ENCODE peak calls at places on chromosomes 13 and 19, in eight cellular contexts. X, Z, G, Y, A, S, H and U are unnamed samples.
A peak's percentile ranks its signal among the peaks of the same experiment; 100 is the strongest.

GRCh38 chr13:24709186-24709913 is 29.1 kb downstream of the ATP12A start:
- DNase-seq in H (peak; percentile 41), S (no peak), Y (no peak), A (no peak), Z (no peak), X (no peak), G (peak; percentile 32), U (no peak)

GRCh38 chr19:55486043-55486970 is 1.3 kb downstream of the NAT14 start:
- DNase-seq in H (no peak), Y (no peak), X (peak; percentile 25), G (peak; percentile 65), S (no peak), A (no peak), Z (no peak), U (no peak)

GRCh38 chr19:50909240-50910070 is 1.7 kb downstream of the KLK4 start:
- DNase-seq in Z (no peak), A (peak; percentile 88), H (peak; percentile 47), S (peak; percentile 44), Y (no peak), G (no peak), X (peak; percentile 30), U (no peak)

GRCh38 chr19:55368701-55369563 is 1.3 kb downstream of the IL11 start:
- DNase-seq in G (no peak), H (no peak), Z (no peak), X (peak; percentile 63), Y (no peak), S (no peak), A (peak; percentile 74), U (no peak)

GRCh38 chr19:10074153-10074552 is 12.0 kb upstream of the SHFL start:
- DNase-seq in S (no peak), X (peak; percentile 23), Y (no peak), A (no peak), G (no peak), H (no peak), Z (no peak), U (no peak)

GRCh38 chr19:33273065-33273736 is 29.1 kb downstream of the CEBPA start:
- DNase-seq in X (no peak), S (no peak), Z (no peak), G (no peak), H (no peak), A (no peak), Y (no peak), U (no peak)

GRCh38 chr13:109900320-109900719 is 113.9 kb upstream of the IRS2 start:
- DNase-seq in Y (no peak), X (no peak), A (no peak), S (no peak), G (no peak), H (no peak), Z (no peak), U (no peak)

GRCh38 chr19:14507704-14508246 is 10.4 kb downstream of the DNAJB1 start:
- DNase-seq in H (no peak), S (no peak), G (no peak), X (peak; percentile 91), A (no peak), Y (no peak), Z (no peak), U (no peak)

GRCh38 chr19:30183807-30184490 is 188.2 kb upstream of the ZNF536 start:
- DNase-seq in G (no peak), Y (no peak), A (no peak), X (no peak), S (no peak), H (no peak), Z (no peak), U (no peak)

GRCh38 chr13:73754727-73755292 is 379.4 kb downstream of the KLF12 start:
- DNase-seq in S (no peak), A (no peak), Z (peak; percentile 79), Y (no peak), X (peak; percentile 62), G (no peak), H (no peak), U (peak; percentile 48)

GRCh38 chr19:18392417-18392816 is 5.0 kb downstream of the LRRC25 start:
- DNase-seq in S (no peak), X (no peak), Y (no peak), G (no peak), H (no peak), A (no peak), Z (no peak), U (no peak)

GRCh38 chr19:13022111-13022858 is 27.0 kb downstream of the NFIX start:
- DNase-seq in Z (no peak), S (no peak), X (no peak), H (no peak), Y (no peak), G (peak; percentile 88), A (no peak), U (no peak)

GRCh38 chr13:70087247-70087646 is 20.4 kb upstream of the ATXN8OS start:
- DNase-seq in Z (no peak), A (no peak), H (no peak), X (no peak), Y (no peak), S (no peak), G (no peak), U (no peak)

GRCh38 chr13:106161186-106161585 is 374.3 kb downstream of the EFNB2 start:
- DNase-seq in G (no peak), A (no peak), S (no peak), Y (no peak), H (no peak), X (no peak), Z (no peak), U (peak; percentile 50)

GRCh38 chr19:3801412-3802096 is 15.4 kb upstream of the MATK start:
- DNase-seq in G (no peak), Z (peak; percentile 73), Y (no peak), H (peak; percentile 43), S (no peak), A (peak; percentile 70), X (no peak), U (peak; percentile 48)

GRCh38 chr13:41916173-41916954 is 44.5 kb downstream of the VWA8 start:
- DNase-seq in X (peak; percentile 15), G (no peak), H (no peak), S (no peak), Z (no peak), A (no peak), Y (no peak), U (peak; percentile 26)

GRCh38 chr13:57630661-57631606 is 610 bp upstream of the PCDH17 start:
- DNase-seq in X (peak; percentile 72), Y (no peak), G (no peak), S (no peak), H (no peak), Z (peak; percentile 56), A (peak; percentile 37), U (peak; percentile 85)

GRCh38 chr13:37109080-37109678 is 3.7 kb upstream of the CSNK1A1L start:
- DNase-seq in A (no peak), Y (no peak), S (no peak), G (no peak), Z (peak; percentile 35), X (peak; percentile 34), H (no peak), U (peak; percentile 54)

GRCh38 chr13:98994080-98994479 is 16.2 kb upstream of the DOCK9 start:
- DNase-seq in Z (peak; percentile 70), G (no peak), H (no peak), X (no peak), A (no peak), S (no peak), Y (no peak), U (no peak)

GRCh38 chr19:16330811-16331690 is 6.4 kb downstream of the KLF2 start:
- DNase-seq in Y (no peak), H (no peak), Z (no peak), A (no peak), G (no peak), X (no peak), S (no peak), U (no peak)

GRCh38 chr19:1942078-1942933 is 1.3 kb downstream of the CSNK1G2 start:
- DNase-seq in X (peak; percentile 77), Z (peak; percentile 62), H (peak; percentile 51), S (peak; percentile 67), G (peak; percentile 83), Y (peak; percentile 40), A (peak; percentile 88), U (no peak)

GRCh38 chr19:6718741-6719539 is 1.5 kb downstream of the C3 start:
- DNase-seq in X (no peak), G (peak; percentile 81), A (no peak), Y (no peak), S (no peak), H (peak; percentile 24), Z (no peak), U (peak; percentile 39)